ENCODE peak calls at places on chromosomes 11 and 22, in ten cellular contexts. A is activated CD4-positive, CD25-positive, alpha-beta regulatory T cell; E is SHP77 treated with DMSO at 0.1 percent for 48 hours; H is sigmoid colon; X is HS-27A; S is DMS53; J is GM12864; O is lung; B is LoVo; D is cerebellar cortex. L is an unnamed sample.

GRCh38 chr11:2519879-2520735 is 75.3 kb downstream of the KCNQ1 start:
- DNase-seq in A (no peak), E (no peak), H (peak; percentile 59), X (no peak), S (no peak), J (no peak), O (no peak), B (no peak), D (no peak), L (peak; percentile 23)

GRCh38 chr11:48162197-48162886 is 54.3 kb upstream of the OR4B1 start:
- DNase-seq in A (no peak), E (no peak), H (no peak), X (no peak), S (no peak), J (no peak), O (no peak), B (no peak), D (no peak), L (no peak)

GRCh38 chr11:79592441-79593223 is 151.8 kb upstream of the TENM4 start:
- DNase-seq in A (no peak), E (no peak), H (no peak), X (no peak), S (no peak), J (no peak), O (no peak), B (no peak), D (no peak), L (no peak)

GRCh38 chr11:111694851-111695250 is 71.3 kb downstream of the PPP2R1B start:
- DNase-seq in A (no peak), E (peak; percentile 92), H (no peak), X (peak; percentile 31), S (no peak), J (no peak), O (no peak), B (no peak), D (no peak), L (no peak)

GRCh38 chr11:2891291-2891690 is 5.7 kb upstream of the CDKN1C start:
- DNase-seq in A (no peak), E (no peak), H (no peak), X (no peak), S (peak; percentile 33), J (no peak), O (no peak), B (no peak), D (no peak), L (no peak)

GRCh38 chr11:16013242-16013641 is 343.1 kb downstream of the SOX6 start:
- DNase-seq in A (no peak), E (no peak), H (no peak), X (no peak), S (no peak), J (no peak), O (no peak), B (no peak), D (no peak), L (no peak)

GRCh38 chr11:96426356-96427103 is 36.7 kb downstream of the JRKL start:
- DNase-seq in A (no peak), E (no peak), H (no peak), X (peak; percentile 20), S (peak; percentile 71), J (peak; percentile 5), O (no peak), B (peak; percentile 44), D (peak; percentile 64), L (peak; percentile 32)

GRCh38 chr11:79461144-79461543 is 20.3 kb upstream of the TENM4 start:
- DNase-seq in A (no peak), E (no peak), H (no peak), X (no peak), S (peak; percentile 74), J (no peak), O (no peak), B (peak; percentile 3), D (peak; percentile 40), L (no peak)

GRCh38 chr22:25137577-25138525 is 61.8 kb upstream of the CRYBB3 start:
- DNase-seq in A (no peak), E (no peak), H (peak; percentile 56), X (no peak), S (peak; percentile 2), J (peak; percentile 18), O (no peak), B (no peak), D (no peak), L (no peak)

GRCh38 chr11:6995703-6996102 is 24.4 kb downstream of the ZNF214 start:
- DNase-seq in A (no peak), E (no peak), H (no peak), X (no peak), S (no peak), J (no peak), O (no peak), B (no peak), D (peak; percentile 7), L (no peak)

GRCh38 chr22:27317156-27317555 is 484.4 kb downstream of the MN1 start:
- DNase-seq in A (no peak), E (no peak), H (no peak), X (no peak), S (peak; percentile 0), J (no peak), O (no peak), B (no peak), D (no peak), L (no peak)

GRCh38 chr11:134640971-134641968 is 229.2 kb upstream of the B3GAT1 start:
- DNase-seq in A (no peak), E (no peak), H (no peak), X (no peak), S (no peak), J (no peak), O (no peak), B (no peak), D (no peak), L (no peak)

GRCh38 chr22:36439481-36440271 is 41.8 kb downstream of the TXN2 start:
- DNase-seq in A (no peak), E (peak; percentile 52), H (peak; percentile 89), X (peak; percentile 74), S (peak; percentile 61), J (no peak), O (no peak), B (no peak), D (no peak), L (no peak)

GRCh38 chr11:62025429-62026105 is 58.1 kb upstream of the FTH1 start:
- DNase-seq in A (peak; percentile 35), E (no peak), H (peak; percentile 85), X (no peak), S (no peak), J (peak; percentile 18), O (peak; percentile 76), B (peak; percentile 92), D (peak; percentile 5), L (peak; percentile 84)

GRCh38 chr22:49347376-49347775 is 480.3 kb downstream of the BRD1 start:
- DNase-seq in A (no peak), E (no peak), H (no peak), X (no peak), S (no peak), J (no peak), O (no peak), B (no peak), D (no peak), L (no peak)

GRCh38 chr11:121418625-121419114 is 33.4 kb upstream of the SORL1 start:
- DNase-seq in A (peak; percentile 19), E (no peak), H (no peak), X (no peak), S (peak; percentile 40), J (no peak), O (peak; percentile 50), B (no peak), D (no peak), L (no peak)

GRCh38 chr11:118838905-118839553 is 44.7 kb upstream of the CXCR5 start:
- DNase-seq in A (no peak), E (no peak), H (no peak), X (no peak), S (no peak), J (peak; percentile 72), O (no peak), B (no peak), D (no peak), L (peak; percentile 37)

GRCh38 chr11:96978751-96979150 is 588.9 kb downstream of the JRKL start:
- DNase-seq in A (no peak), E (no peak), H (no peak), X (no peak), S (no peak), J (no peak), O (no peak), B (no peak), D (no peak), L (no peak)

GRCh38 chr11:77187105-77187750 is 59.2 kb downstream of the MYO7A start:
- DNase-seq in A (no peak), E (no peak), H (no peak), X (no peak), S (no peak), J (no peak), O (no peak), B (no peak), D (no peak), L (no peak)

GRCh38 chr11:24609778-24610177 is 112.9 kb downstream of the LUZP2 start:
- DNase-seq in A (no peak), E (no peak), H (no peak), X (no peak), S (no peak), J (no peak), O (no peak), B (no peak), D (no peak), L (no peak)

GRCh38 chr11:65187971-65188461 is 6.3 kb downstream of the CAPN1 start:
- DNase-seq in A (no peak), E (no peak), H (peak; percentile 58), X (no peak), S (no peak), J (no peak), O (no peak), B (no peak), D (no peak), L (no peak)

GRCh38 chr11:63866211-63866610 is 27.3 kb downstream of the MARK2 start:
- DNase-seq in A (peak; percentile 35), E (no peak), H (peak; percentile 71), X (no peak), S (no peak), J (peak; percentile 85), O (peak; percentile 87), B (no peak), D (no peak), L (no peak)

GRCh38 chr22:27501191-27501936 is 300.2 kb downstream of the MN1 start:
- DNase-seq in A (no peak), E (no peak), H (no peak), X (no peak), S (no peak), J (no peak), O (no peak), B (no peak), D (no peak), L (no peak)

GRCh38 chr11:120524536-120525085 is 13.1 kb downstream of the GRIK4 start:
- DNase-seq in A (no peak), E (no peak), H (peak; percentile 40), X (no peak), S (no peak), J (no peak), O (no peak), B (no peak), D (no peak), L (no peak)

GRCh38 chr22:37473437-37473946 is 12.7 kb downstream of the MFNG start:
- DNase-seq in A (no peak), E (no peak), H (no peak), X (no peak), S (no peak), J (no peak), O (no peak), B (no peak), D (no peak), L (no peak)

GRCh38 chr11:101444164-101444563 is 139.6 kb downstream of the TRPC6 start:
- DNase-seq in A (no peak), E (no peak), H (no peak), X (no peak), S (no peak), J (no peak), O (no peak), B (peak; percentile 31), D (no peak), L (no peak)

GRCh38 chr22:49749885-49750510 is 77.7 kb downstream of the BRD1 start:
- DNase-seq in A (no peak), E (no peak), H (no peak), X (no peak), S (no peak), J (no peak), O (no peak), B (no peak), D (no peak), L (no peak)